ENCODE peak calls at places on chromosomes 6 and 20, in eight cellular contexts. D is right atrium auricular region; J is OCI-LY7; O is NCI-H748 treated with DMSO at 0.1 percent for 48 hours; I is activated T-cell treated with anti-CD3 and anti-CD28 coated beads, Interleukin-2, amount 50 U/mL, for 4 hours; S is stimulated activated CD4-positive, alpha-beta T cell treated with anti-CD3 and anti-CD28 coated beads, Interleukin-1b, Interleukin-23, amount 100 ng/mL, for 4 hours; L is activated T-helper 1 cell treated with Interleukin-2 at 50 U/mL for 16 hours; Q is iris pigment epithelial cell. E is an unnamed sample.
A peak's percentile ranks its signal among the peaks of the same experiment; 100 is the strongest.

GRCh38 chr6:14406616-14407343 is 289.2 kb downstream of the CD83 start:
- DNase-seq in J (no peak), I (no peak), D (no peak), O (peak; percentile 70), Q (no peak), L (no peak), S (no peak), E (no peak)

GRCh38 chr20:63573739-63574131 is 304 bp downstream of the HELZ2 start:
- DNase-seq in D (no peak), Q (no peak), I (no peak), L (no peak), S (no peak), J (no peak), O (no peak), E (no peak)

GRCh38 chr20:37995856-37996625 is 37.2 kb downstream of the TTI1 start:
- DNase-seq in D (no peak), L (no peak), J (no peak), S (no peak), I (no peak), Q (no peak), O (no peak), E (no peak)

GRCh38 chr6:40740518-40740917 is 153.4 kb upstream of the LRFN2 start:
- DNase-seq in J (no peak), O (no peak), I (no peak), L (no peak), Q (no peak), D (no peak), S (no peak), E (no peak)

GRCh38 chr20:3933126-3933684 is 44.0 kb downstream of the PANK2 start:
- DNase-seq in L (no peak), Q (no peak), J (no peak), D (no peak), O (no peak), I (no peak), S (no peak), E (no peak)

GRCh38 chr6:37010402-37010892 is 5.0 kb downstream of the FGD2 start:
- DNase-seq in I (no peak), L (no peak), J (no peak), D (no peak), O (no peak), S (no peak), Q (no peak), E (no peak)

GRCh38 chr6:45783716-45784115 is 231.9 kb downstream of the CLIC5 start:
- DNase-seq in L (no peak), I (no peak), S (no peak), O (no peak), D (no peak), J (no peak), Q (no peak), E (no peak)

GRCh38 chr6:38262041-38262440 is 377.7 kb downstream of the BTBD9 start:
- DNase-seq in O (no peak), D (no peak), Q (peak; percentile 97), I (no peak), L (no peak), J (no peak), S (no peak), E (no peak)

GRCh38 chr6:159904497-159904911 is 13.7 kb downstream of the MAS1 start:
- DNase-seq in I (no peak), J (no peak), S (no peak), L (no peak), Q (no peak), O (no peak), D (no peak), E (no peak)

GRCh38 chr6:132952468-132952867 is 138.1 kb downstream of the RPS12 start:
- DNase-seq in D (no peak), I (no peak), J (no peak), Q (no peak), O (no peak), L (no peak), S (no peak), E (no peak)

GRCh38 chr6:6915219-6915618 is 192.5 kb upstream of the RREB1 start:
- DNase-seq in Q (peak; percentile 14), J (no peak), D (no peak), L (no peak), S (no peak), I (no peak), O (no peak), E (no peak)

GRCh38 chr20:32338665-32339064 is 19.5 kb upstream of the ASXL1 start:
- DNase-seq in O (no peak), D (no peak), L (no peak), I (no peak), J (no peak), S (no peak), Q (no peak), E (no peak)

GRCh38 chr6:46221221-46221793 is 50.5 kb upstream of the ENPP5 start:
- DNase-seq in D (no peak), I (no peak), S (no peak), J (peak; percentile 79), O (peak; percentile 72), Q (peak; percentile 46), L (no peak), E (no peak)

GRCh38 chr6:16313732-16314131 is 75.3 kb downstream of the GMPR start:
- DNase-seq in J (no peak), S (no peak), I (no peak), D (no peak), Q (no peak), L (no peak), O (no peak), E (no peak)

GRCh38 chr20:64131406-64131805 is 24.0 kb upstream of the NPBWR2 start:
- DNase-seq in O (peak; percentile 23), J (no peak), Q (peak; percentile 9), S (no peak), D (no peak), L (no peak), I (peak; percentile 1), E (no peak)

GRCh38 chr6:105991561-105992314 is 94.4 kb upstream of the PRDM1 start:
- DNase-seq in L (no peak), O (peak; percentile 46), S (peak; percentile 15), D (no peak), J (peak; percentile 31), I (peak; percentile 19), Q (no peak), E (no peak)

GRCh38 chr20:3846378-3846739 is 275 bp upstream of the MAVS start:
- DNase-seq in D (no peak), O (no peak), I (no peak), J (no peak), Q (no peak), L (no peak), S (no peak), E (no peak)

GRCh38 chr20:58310291-58310782 is 822 bp downstream of the RAB22A start:
- DNase-seq in Q (peak; percentile 21), O (no peak), I (no peak), S (no peak), D (no peak), J (peak; percentile 38), L (no peak), E (no peak)

GRCh38 chr6:111342913-111343312 is 140.1 kb downstream of the REV3L start:
- DNase-seq in D (no peak), L (no peak), O (no peak), J (no peak), S (no peak), I (no peak), Q (peak; percentile 54), E (no peak)

GRCh38 chr6:135922746-135923145 is 71.2 kb downstream of the PDE7B start:
- DNase-seq in O (no peak), J (no peak), L (no peak), I (no peak), S (no peak), D (no peak), Q (peak; percentile 35), E (no peak)

GRCh38 chr20:45826381-45827019 is 612 bp downstream of the TNNC2 start:
- DNase-seq in Q (no peak), S (no peak), I (no peak), J (no peak), O (no peak), L (no peak), D (no peak), E (no peak)

GRCh38 chr6:11161031-11161966 is 49.8 kb upstream of the ERVFRD-1 start:
- DNase-seq in I (no peak), L (no peak), O (peak; percentile 22), Q (peak; percentile 33), J (no peak), D (no peak), S (no peak), E (no peak)

GRCh38 chr6:111057074-111057752 is 30.1 kb upstream of the SLC16A10 start:
- DNase-seq in I (no peak), J (peak; percentile 55), O (peak; percentile 66), D (no peak), S (no peak), L (no peak), Q (peak; percentile 52), E (no peak)

GRCh38 chr20:64153410-64153809 is 10.8 kb upstream of the MYT1 start:
- DNase-seq in S (no peak), D (no peak), L (no peak), I (no peak), O (no peak), J (no peak), Q (no peak), E (no peak)

GRCh38 chr6:87791485-87791884 is 89.5 kb upstream of the AKIRIN2 start:
- DNase-seq in O (no peak), Q (no peak), D (no peak), L (no peak), I (no peak), J (peak; percentile 49), S (no peak), E (no peak)

GRCh38 chr20:37564388-37565133 is 36.9 kb upstream of the BLCAP start:
- DNase-seq in L (peak; percentile 4), J (peak; percentile 47), Q (peak; percentile 7), I (peak; percentile 16), S (peak; percentile 12), D (peak; percentile 55), O (peak; percentile 48), E (peak; percentile 68)

GRCh38 chr20:23596856-23597255 is 8.9 kb downstream of the CST9 start:
- DNase-seq in I (no peak), D (no peak), J (no peak), L (no peak), Q (peak; percentile 21), O (no peak), S (no peak), E (no peak)

GRCh38 chr6:22435151-22435550 is 134.2 kb upstream of the HDGFL1 start:
- DNase-seq in Q (no peak), O (no peak), S (no peak), J (no peak), L (no peak), D (no peak), I (no peak), E (no peak)

GRCh38 chr6:52253494-52253893 is 9.2 kb upstream of the IL17F start:
- DNase-seq in J (no peak), Q (no peak), O (no peak), S (no peak), L (no peak), D (no peak), I (no peak), E (no peak)

GRCh38 chr6:166591961-166592520 is 5.6 kb upstream of the RAMACL start:
- DNase-seq in D (no peak), L (no peak), S (no peak), J (no peak), Q (no peak), O (no peak), I (no peak), E (no peak)

GRCh38 chr6:149847943-149848267 is 16.3 kb downstream of the LRP11 start:
- DNase-seq in O (no peak), I (no peak), D (peak; percentile 1), L (no peak), Q (peak; percentile 77), S (no peak), J (no peak), E (no peak)

GRCh38 chr6:31826793-31827285 is 699 bp upstream of the HSPA1B start:
- DNase-seq in L (peak; percentile 19), Q (peak; percentile 83), D (peak; percentile 94), S (no peak), I (no peak), J (no peak), O (no peak), E (no peak)

GRCh38 chr6:28634758-28635546 is 109.3 kb downstream of the GPX5 start:
- DNase-seq in O (peak; percentile 58), J (no peak), Q (peak; percentile 55), D (peak; percentile 63), S (no peak), I (no peak), L (no peak), E (no peak)

GRCh38 chr20:51525241-51526104 is 17.0 kb downstream of the NFATC2 start:
- DNase-seq in D (no peak), L (no peak), S (peak; percentile 51), I (peak; percentile 52), Q (no peak), J (peak; percentile 43), O (no peak), E (no peak)

E was measured in D721Med.